ENCODE peak calls at places on chromosomes 1 and 21, in six cellular contexts. F, Z, R, V, N and J are unnamed samples.

GRCh38 chr1:97093742-97094141 is 372.2 kb downstream of the PTBP2 start:
- DNase-seq in F (no peak), Z (no peak), R (no peak), V (no peak), N (no peak), J (no peak)

GRCh38 chr1:224499204-224499603 is 64.6 kb upstream of the WDR26 start:
- DNase-seq in F (no peak), Z (no peak), R (no peak), V (no peak), N (no peak), J (no peak)

GRCh38 chr1:36479505-36480051 is 3.1 kb downstream of the CSF3R start:
- DNase-seq in F (no peak), Z (no peak), R (no peak), V (no peak), N (no peak), J (no peak)

GRCh38 chr21:37041706-37042271 is 31.1 kb downstream of the PIGP start:
- DNase-seq in F (no peak), Z (no peak), R (peak), V (no peak), N (peak), J (peak)

GRCh38 chr1:61604684-61605083 is 120.3 kb downstream of the TM2D1 start:
- DNase-seq in F (no peak), Z (no peak), R (no peak), V (no peak), N (no peak), J (no peak)

GRCh38 chr1:178713270-178713669 is 11.8 kb upstream of the RALGPS2 start:
- DNase-seq in F (no peak), Z (no peak), R (no peak), V (no peak), N (no peak), J (no peak)

GRCh38 chr1:66351913-66352312 is 182.0 kb upstream of the SGIP1 start:
- DNase-seq in F (no peak), Z (no peak), R (peak), V (no peak), N (peak), J (peak)

GRCh38 chr1:58823481-58824010 is 39.7 kb upstream of the JUN start:
- DNase-seq in F (no peak), Z (no peak), R (no peak), V (no peak), N (no peak), J (no peak)

GRCh38 chr1:70411360-70411844 is 334 bp downstream of the CTH start:
- DNase-seq in F (no peak), Z (no peak), R (no peak), V (no peak), N (no peak), J (no peak)

GRCh38 chr1:154624756-154625643 is 17.0 kb upstream of the ADAR start:
- DNase-seq in F (no peak), Z (no peak), R (no peak), V (no peak), N (no peak), J (no peak)

GRCh38 chr21:42030311-42030710 is 20.2 kb upstream of the ZBTB21 start:
- DNase-seq in F (no peak), Z (no peak), R (no peak), V (no peak), N (no peak), J (no peak)

GRCh38 chr1:90959352-90960206 is 62.3 kb downstream of the ZNF644 start:
- DNase-seq in F (no peak), Z (no peak), R (no peak), V (no peak), N (no peak), J (no peak)

GRCh38 chr1:28208818-28209441 is 23.9 kb downstream of the DNAJC8 start:
- DNase-seq in F (no peak), Z (no peak), R (peak), V (peak), N (peak), J (no peak)

GRCh38 chr21:37452222-37452621 is 85.6 kb downstream of the DYRK1A start:
- DNase-seq in F (no peak), Z (no peak), R (peak), V (no peak), N (no peak), J (no peak)

GRCh38 chr21:24023936-24024335 is 1583.3 kb downstream of the MRPL39 start:
- DNase-seq in F (no peak), Z (no peak), R (peak), V (no peak), N (no peak), J (peak)

GRCh38 chr1:39405358-39405757 is 86.1 kb upstream of the BMP8A start:
- DNase-seq in F (no peak), Z (no peak), R (no peak), V (no peak), N (no peak), J (no peak)